ENCODE peak calls at places on chromosomes 7 and 10, in five cellular contexts. E is CD8-positive, alpha-beta memory T cell; N is OCI-LY7; B is body of pancreas; C is keratinocyte. R is an unnamed sample.

GRCh38 chr10:113071446-113071845 is 121.4 kb downstream of the TCF7L2 start:
- DNase-seq in E (no peak), B (peak; percentile 94), C (no peak), N (no peak), R (no peak)

GRCh38 chr7:133550145-133550544 is 297.3 kb downstream of the EXOC4 start:
- DNase-seq in B (no peak), C (no peak), N (no peak), E (no peak), R (peak; percentile 10)

GRCh38 chr10:61271127-61271780 is 181.9 kb downstream of the TMEM26 start:
- DNase-seq in N (no peak), C (no peak), E (no peak), B (no peak), R (peak; percentile 41)

GRCh38 chr7:8217200-8218068 is 44.5 kb downstream of the ICA1 start:
- DNase-seq in B (no peak), N (peak; percentile 85), E (peak; percentile 60), C (no peak), R (no peak)

GRCh38 chr7:16978358-16979244 is 96.8 kb upstream of the AGR3 start:
- DNase-seq in N (no peak), C (no peak), B (no peak), E (no peak), R (peak; percentile 50)

GRCh38 chr10:125742465-125742864 is 23.0 kb downstream of the EDRF1 start:
- DNase-seq in E (no peak), B (no peak), C (no peak), N (peak; percentile 12), R (no peak)

GRCh38 chr7:137480824-137481365 is 137.4 kb upstream of the PTN start:
- DNase-seq in C (no peak), B (no peak), N (no peak), E (no peak), R (no peak)

GRCh38 chr10:89207801-89208551 is 859 bp upstream of the CH25H start:
- DNase-seq in E (peak; percentile 17), C (no peak), N (no peak), B (peak; percentile 41), R (no peak)

GRCh38 chr7:115299379-115300038 is 377.6 kb downstream of the MDFIC start:
- DNase-seq in C (no peak), E (no peak), N (no peak), B (no peak), R (no peak)

GRCh38 chr10:70418229-70418628 is 14.3 kb downstream of the EIF4EBP2 start:
- DNase-seq in C (no peak), E (no peak), B (no peak), N (no peak), R (no peak)

GRCh38 chr10:121080324-121080807 is 229.2 kb downstream of the WDR11 start:
- DNase-seq in E (no peak), C (no peak), N (no peak), B (no peak), R (no peak)

GRCh38 chr7:129168219-129168991 is 20.0 kb upstream of the SMO start:
- DNase-seq in N (no peak), C (no peak), B (no peak), E (no peak), R (no peak)

GRCh38 chr7:131686833-131687232 is 130.4 kb upstream of the PODXL start:
- DNase-seq in C (no peak), E (no peak), N (no peak), B (no peak), R (no peak)

GRCh38 chr7:12490105-12490688 is 80.3 kb upstream of the SCIN start:
- DNase-seq in E (peak; percentile 11), C (no peak), N (peak; percentile 45), B (no peak), R (no peak)

GRCh38 chr10:31358688-31359330 is 39.8 kb downstream of the ZEB1 start:
- DNase-seq in B (no peak), C (no peak), N (no peak), E (no peak), R (no peak)

GRCh38 chr10:101438881-101439391 is 85.0 kb downstream of the BTRC start:
- DNase-seq in C (no peak), N (no peak), B (no peak), E (no peak), R (peak; percentile 14)

GRCh38 chr10:3861785-3862184 is 76.8 kb upstream of the KLF6 start:
- DNase-seq in N (no peak), C (no peak), B (no peak), E (no peak), R (no peak)

GRCh38 chr7:77199008-77199966 is at the start of gene FGL2:
- DNase-seq in C (no peak), E (peak; percentile 26), B (peak; percentile 42), N (peak; percentile 32), R (no peak)

GRCh38 chr7:142010952-142011548 is 15.4 kb downstream of the MGAM start:
- DNase-seq in C (no peak), B (no peak), N (no peak), E (no peak), R (no peak)

GRCh38 chr7:30646154-30646553 is 36.1 kb downstream of the CRHR2 start:
- DNase-seq in E (no peak), N (no peak), C (no peak), B (no peak), R (no peak)

GRCh38 chr10:65415318-65415717 is 1510.5 kb upstream of the LRRTM3 start:
- DNase-seq in C (no peak), B (no peak), N (no peak), E (no peak), R (no peak)

GRCh38 chr7:50771120-50772002 is 11.3 kb downstream of the GRB10 start:
- DNase-seq in N (no peak), E (no peak), B (peak; percentile 80), C (no peak), R (no peak)

GRCh38 chr7:142024547-142024946 is 28.9 kb downstream of the MGAM start:
- DNase-seq in C (peak; percentile 86), B (no peak), N (no peak), E (no peak), R (peak; percentile 76)

GRCh38 chr10:94180576-94180975 is 182.2 kb downstream of the NOC3L start:
- DNase-seq in N (no peak), C (no peak), B (no peak), E (no peak), R (no peak)

GRCh38 chr7:158430308-158431034 is 157.2 kb downstream of the PTPRN2 start:
- DNase-seq in C (no peak), E (no peak), N (no peak), B (no peak), R (no peak)

GRCh38 chr7:158541330-158542010 is 46.2 kb downstream of the PTPRN2 start:
- DNase-seq in E (no peak), B (no peak), C (no peak), N (peak; percentile 81), R (no peak)

GRCh38 chr10:35546824-35547225 is 58.3 kb upstream of the GJD4 start:
- DNase-seq in C (peak; percentile 86), B (no peak), E (no peak), N (no peak), R (peak; percentile 73)

GRCh38 chr7:157309990-157310668 is 26.7 kb upstream of the DNAJB6 start:
- DNase-seq in N (no peak), B (no peak), C (peak; percentile 73), E (no peak), R (peak; percentile 45)

GRCh38 chr10:93015722-93016121 is 44.9 kb upstream of the CYP26C1 start:
- DNase-seq in N (no peak), B (no peak), C (no peak), E (no peak), R (no peak)

GRCh38 chr7:151518105-151518780 is 1.5 kb downstream of the RHEB start:
- DNase-seq in E (peak; percentile 48), C (no peak), N (peak; percentile 59), B (peak; percentile 68), R (no peak)

GRCh38 chr10:79055100-79055782 is 13.5 kb upstream of the ZMIZ1 start:
- DNase-seq in E (no peak), N (no peak), B (no peak), C (no peak), R (no peak)

GRCh38 chr7:158377800-158378623 is 209.6 kb downstream of the PTPRN2 start:
- DNase-seq in C (no peak), E (no peak), N (no peak), B (peak; percentile 87), R (no peak)

GRCh38 chr10:51137741-51138529 is 63.6 kb downstream of the PRKG1 start:
- DNase-seq in C (no peak), N (no peak), E (no peak), B (no peak), R (peak; percentile 12)

GRCh38 chr7:117961235-117961634 is 88.0 kb upstream of the CTTNBP2 start:
- DNase-seq in E (no peak), B (no peak), C (no peak), N (no peak), R (no peak)
- H3K27ac ChIP-seq in E (no peak overlapping the region), B (no peak overlapping the region), C (no peak overlapping the region), N (no peak overlapping the region), R (no peak overlapping the region)

DNA sequence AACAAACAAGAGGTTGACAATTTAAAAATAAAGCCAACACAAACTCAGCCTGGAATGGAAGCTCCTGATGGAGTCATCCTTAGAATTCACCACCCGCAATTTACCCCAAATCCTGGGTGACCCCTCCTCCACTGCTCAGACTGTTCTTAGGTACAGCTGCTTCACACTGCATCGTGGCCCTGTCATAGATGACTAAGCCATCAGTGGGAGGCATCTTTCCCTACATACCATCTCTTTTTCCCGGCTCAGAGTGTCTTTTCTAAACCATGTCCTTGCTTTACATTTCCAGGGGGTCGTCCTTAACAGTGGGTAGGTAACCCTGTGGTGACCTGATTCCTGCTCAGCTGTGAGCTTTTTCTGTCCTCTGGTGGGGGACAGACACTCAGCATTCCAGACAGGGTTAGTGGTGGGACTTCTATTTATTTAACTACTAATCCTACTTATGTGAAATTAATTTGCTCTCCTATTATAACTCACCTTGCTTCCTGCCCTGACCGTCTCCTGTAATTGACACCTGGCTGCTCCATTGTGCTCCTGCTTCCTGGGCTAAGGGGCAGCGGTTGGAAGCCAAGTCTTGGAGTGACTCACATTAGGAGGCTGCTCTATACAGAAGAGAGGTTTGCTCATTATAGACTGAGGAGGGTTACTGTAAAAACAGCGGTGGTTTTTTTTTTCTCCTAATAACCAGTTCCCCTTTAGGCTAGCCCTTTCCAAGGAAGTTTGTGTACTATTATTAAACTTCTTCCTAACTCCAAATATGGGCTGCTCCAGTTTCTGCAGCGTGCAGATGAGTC is 40.6 kb downstream of the PYROXD2 start:
- DNase-seq in C (no peak), E (no peak), B (no peak), N (no peak), R (peak; percentile 27)
- H3K27ac ChIP-seq in C (no peak overlapping the region), E (no peak overlapping the region), B (no peak overlapping the region), N (no peak overlapping the region), R (peak overlapping the region; percentile 48)

GRCh38 chr10:6221192-6221940 is 18.6 kb downstream of the PFKFB3 start:
- DNase-seq in B (no peak), E (no peak), C (no peak), N (no peak), R (no peak)
- H3K27ac ChIP-seq in B (no peak overlapping the region), E (no peak overlapping the region), C (no peak overlapping the region), N (no peak overlapping the region), R (no peak overlapping the region)

GRCh38 chr10:111116211-111116610 is 39.4 kb downstream of the ADRA2A start:
- DNase-seq in C (no peak), N (no peak), E (no peak), B (no peak), R (no peak)

GRCh38 chr10:111113238-111113960 is 36.6 kb downstream of the ADRA2A start:
- DNase-seq in C (no peak), N (no peak), E (no peak), B (no peak), R (no peak)

GRCh38 chr10:111116762-111117445 is 40.1 kb downstream of the ADRA2A start:
- DNase-seq in C (no peak), N (no peak), E (no peak), B (no peak), R (no peak)

GRCh38 chr10:111113961-111114830 is 37.4 kb downstream of the ADRA2A start:
- DNase-seq in B (no peak), E (no peak), N (no peak), C (no peak), R (no peak)

GRCh38 chr10:111114931-111115500 is 38.2 kb downstream of the ADRA2A start:
- DNase-seq in B (no peak), C (no peak), E (no peak), N (no peak), R (no peak)
- H3K27ac ChIP-seq in B (no peak overlapping the region), C (no peak overlapping the region), E (no peak overlapping the region), N (no peak overlapping the region), R (no peak overlapping the region)

R was measured in epithelial cell of prostate.